ENCODE peak calls at places on chromosomes 16 and 17, in six cellular contexts. T, J, Z, M, H and Y are unnamed samples.

GRCh38 chr16:28258571-28258970 is 33.8 kb upstream of the SBK1 start:
- DNase-seq in J (no peak), Z (no peak), T (peak), M (no peak), H (no peak), Y (no peak)

GRCh38 chr17:4375039-4375748 is 8.7 kb upstream of the UBE2G1 start:
- DNase-seq in Z (no peak), J (peak), T (no peak), M (no peak), H (no peak), Y (no peak)

GRCh38 chr16:23140082-23140481 is 9.2 kb downstream of the USP31 start:
- DNase-seq in Z (no peak), J (no peak), T (no peak), M (no peak), H (no peak), Y (no peak)

GRCh38 chr17:49512296-49513043 is 17.4 kb downstream of the NGFR start:
- DNase-seq in Z (no peak), M (no peak), H (no peak), J (no peak), T (peak), Y (no peak)

GRCh38 chr17:71329310-71330098 is 791.3 kb upstream of the SOX9 start:
- DNase-seq in J (no peak), M (peak), T (no peak), Z (no peak), H (peak), Y (no peak)

GRCh38 chr16:19878760-19879159 is 5.9 kb downstream of the GPRC5B start:
- DNase-seq in Z (no peak), J (no peak), M (no peak), H (no peak), T (no peak), Y (no peak)

GRCh38 chr17:81541123-81541522 is 11.0 kb downstream of the FAAP100 start:
- DNase-seq in T (no peak), Z (no peak), J (peak), H (no peak), M (no peak), Y (no peak)

GRCh38 chr17:50381920-50382319 is 8.9 kb downstream of the EME1 start:
- DNase-seq in H (no peak), T (no peak), J (no peak), Z (no peak), M (no peak), Y (no peak)

GRCh38 chr16:86619263-86619935 is 41.0 kb downstream of the FOXL1 start:
- DNase-seq in J (no peak), T (no peak), Z (no peak), H (peak), M (no peak), Y (no peak)

GRCh38 chr17:2571523-2572303 is 21.7 kb upstream of the PAFAH1B1 start:
- DNase-seq in J (peak), M (no peak), Z (no peak), T (no peak), H (no peak), Y (no peak)

GRCh38 chr16:49484936-49485335 is 111.3 kb downstream of the C16orf78 start:
- DNase-seq in J (no peak), M (no peak), T (no peak), Z (no peak), H (no peak), Y (no peak)

GRCh38 chr17:44556114-44556853 is 1.0 kb upstream of the FZD2 start:
- DNase-seq in Z (no peak), M (peak), T (no peak), H (peak), J (no peak), Y (peak)

GRCh38 chr17:33328129-33328528 is 35.0 kb upstream of the ASIC2 start:
- DNase-seq in M (peak), T (no peak), H (no peak), Z (no peak), J (no peak), Y (no peak)

GRCh38 chr16:28822520-28823290 is at the start of gene ATXN2L:
- DNase-seq in H (peak), T (peak), J (peak), Z (peak), M (peak), Y (peak)